ENCODE peak calls at places on chromosome 21, in four cellular contexts. One of them, this sample, is unnamed.

GRCh38 chr21:45598666-45599065 is 44.9 kb upstream of the PCBP3 start:
- DNase-seq in cardiac muscle cell: no peak
- DNase-seq in endodermal cell: no peak
- DNase-seq in Panc1: no peak
- DNase-seq in this sample: no peak

GRCh38 chr21:36260030-36260787 is 59.8 kb upstream of the MORC3 start:
- DNase-seq in cardiac muscle cell: peak; percentile 81
- DNase-seq in endodermal cell: peak; percentile 63
- DNase-seq in Panc1: peak; percentile 38
- DNase-seq in this sample: peak; percentile 58

GRCh38 chr21:36126166-36126565 is 8.7 kb upstream of the CBR3 start:
- DNase-seq in Panc1: no peak
- DNase-seq in cardiac muscle cell: no peak
- DNase-seq in endodermal cell: peak; percentile 27
- DNase-seq in this sample: no peak

GRCh38 chr21:27700974-27701614 is 734.2 kb upstream of the ADAMTS5 start:
- DNase-seq in endodermal cell: peak; percentile 92
- DNase-seq in Panc1: peak; percentile 46
- DNase-seq in cardiac muscle cell: peak; percentile 93
- DNase-seq in this sample: peak; percentile 47

GRCh38 chr21:44822484-44823178 is 4.8 kb upstream of the SUMO3 start:
- DNase-seq in Panc1: no peak
- DNase-seq in cardiac muscle cell: no peak
- DNase-seq in endodermal cell: no peak
- DNase-seq in this sample: no peak

GRCh38 chr21:35336534-35336933 is 287.4 kb upstream of the RUNX1 start:
- DNase-seq in endodermal cell: no peak
- DNase-seq in cardiac muscle cell: no peak
- DNase-seq in Panc1: no peak
- DNase-seq in this sample: no peak

GRCh38 chr21:35491114-35491513 is 442.0 kb upstream of the RUNX1 start:
- DNase-seq in cardiac muscle cell: no peak
- DNase-seq in endodermal cell: peak; percentile 53
- DNase-seq in Panc1: no peak
- DNase-seq in this sample: no peak

GRCh38 chr21:45835301-45836267 is 146.0 kb upstream of the COL6A1 start:
- DNase-seq in cardiac muscle cell: no peak
- DNase-seq in Panc1: no peak
- DNase-seq in endodermal cell: no peak
- DNase-seq in this sample: no peak

GRCh38 chr21:27060190-27060589 is 93.3 kb upstream of the ADAMTS5 start:
- DNase-seq in endodermal cell: no peak
- DNase-seq in cardiac muscle cell: peak; percentile 36
- DNase-seq in Panc1: no peak
- DNase-seq in this sample: no peak

GRCh38 chr21:45934570-45934969 is 47.0 kb upstream of the COL6A1 start:
- DNase-seq in Panc1: no peak
- DNase-seq in cardiac muscle cell: no peak
- DNase-seq in endodermal cell: no peak
- DNase-seq in this sample: no peak

GRCh38 chr21:36155603-36156338 is 853 bp upstream of the DOP1B start:
- DNase-seq in cardiac muscle cell: no peak
- DNase-seq in endodermal cell: peak; percentile 68
- DNase-seq in Panc1: no peak
- DNase-seq in this sample: peak; percentile 17

GRCh38 chr21:39867198-39867650 is at the start of gene PCP4:
- DNase-seq in endodermal cell: peak; percentile 96
- DNase-seq in cardiac muscle cell: peak; percentile 10
- DNase-seq in Panc1: no peak
- DNase-seq in this sample: no peak

GRCh38 chr21:32463367-32463766 is 50.9 kb downstream of the EVA1C start:
- DNase-seq in cardiac muscle cell: peak; percentile 67
- DNase-seq in endodermal cell: no peak
- DNase-seq in Panc1: no peak
- DNase-seq in this sample: no peak
- H3K27ac ChIP-seq in cardiac muscle cell: no peak overlapping the region
- H3K27ac ChIP-seq in endodermal cell: no peak overlapping the region
- H3K27ac ChIP-seq in Panc1: no peak overlapping the region
- H3K27ac ChIP-seq in this sample: no peak overlapping the region

GRCh38 chr21:41559658-41560599 is 52.0 kb upstream of the TMPRSS2 start:
- DNase-seq in Panc1: no peak
- DNase-seq in cardiac muscle cell: peak; percentile 88
- DNase-seq in endodermal cell: no peak
- DNase-seq in this sample: no peak
- H3K27ac ChIP-seq in Panc1: peak overlapping the region; percentile 57
- H3K27ac ChIP-seq in cardiac muscle cell: no peak overlapping the region
- H3K27ac ChIP-seq in endodermal cell: no peak overlapping the region
- H3K27ac ChIP-seq in this sample: no peak overlapping the region

GRCh38 chr21:15586752-15587436 is 142.9 kb upstream of the USP25 start:
- DNase-seq in cardiac muscle cell: no peak
- DNase-seq in Panc1: no peak
- DNase-seq in endodermal cell: no peak
- DNase-seq in this sample: no peak
- H3K27ac ChIP-seq in cardiac muscle cell: no peak overlapping the region
- H3K27ac ChIP-seq in Panc1: no peak overlapping the region
- H3K27ac ChIP-seq in endodermal cell: no peak overlapping the region
- H3K27ac ChIP-seq in this sample: no peak overlapping the region

GRCh38 chr21:38447611-38448010 is 50.7 kb downstream of the ERG start:
- DNase-seq in endodermal cell: no peak
- DNase-seq in cardiac muscle cell: no peak
- DNase-seq in Panc1: no peak
- DNase-seq in this sample: no peak

GRCh38 chr21:38443110-38443509 is 55.2 kb downstream of the ERG start:
- DNase-seq in cardiac muscle cell: peak; percentile 21
- DNase-seq in endodermal cell: no peak
- DNase-seq in Panc1: no peak
- DNase-seq in this sample: no peak

GRCh38 chr21:38454161-38454560 is 44.1 kb downstream of the ERG start:
- DNase-seq in endodermal cell: peak; percentile 60
- DNase-seq in cardiac muscle cell: no peak
- DNase-seq in Panc1: no peak
- DNase-seq in this sample: no peak

GRCh38 chr21:38448619-38449186 is 49.6 kb downstream of the ERG start:
- DNase-seq in cardiac muscle cell: peak; percentile 24
- DNase-seq in endodermal cell: peak; percentile 82
- DNase-seq in Panc1: no peak
- DNase-seq in this sample: no peak
- H3K27ac ChIP-seq in cardiac muscle cell: no peak overlapping the region
- H3K27ac ChIP-seq in endodermal cell: peak overlapping the region; percentile 19
- H3K27ac ChIP-seq in Panc1: no peak overlapping the region
- H3K27ac ChIP-seq in this sample: no peak overlapping the region